ENCODE peak calls at places on chromosomes 16 and 17, in six cellular contexts. F is H1, L is H9, G is mesendoderm, S is IMR-90, B is mesenchymal stem cell. Q is an unnamed sample.

GRCh38 chr16:47979783-47980182 is 176.0 kb downstream of the ABCC12 start:
- DNase-seq in S (no peak), B (no peak), F (no peak), G (no peak), L (no peak), Q (no peak)

GRCh38 chr17:6639651-6640535 is 618 bp downstream of the KIAA0753 start:
- DNase-seq in F (no peak), B (peak), L (peak), S (peak), G (peak), Q (no peak)

GRCh38 chr17:56125830-56126819 is 27.1 kb upstream of the ANKFN1 start:
- DNase-seq in B (peak), F (no peak), G (peak), L (peak), S (peak), Q (peak)

GRCh38 chr17:74429604-74430384 is 2.1 kb upstream of the GPRC5C start:
- DNase-seq in G (peak), S (no peak), B (peak), L (peak), F (no peak), Q (no peak)

GRCh38 chr16:81429045-81429521 is 15.5 kb upstream of the CMIP start:
- DNase-seq in G (peak), B (peak), S (peak), L (peak), F (no peak), Q (no peak)

GRCh38 chr16:87661561-87661960 is 59.3 kb downstream of the JPH3 start:
- DNase-seq in F (peak), B (peak), G (peak), S (peak), L (peak), Q (peak)

GRCh38 chr17:49223517-49224197 is 6.9 kb downstream of the PHOSPHO1 start:
- DNase-seq in L (peak), S (peak), G (peak), B (peak), F (no peak), Q (peak)

GRCh38 chr17:5789443-5789842 is 205.1 kb upstream of the NLRP1 start:
- DNase-seq in B (no peak), S (no peak), F (no peak), L (peak), G (no peak), Q (peak)

GRCh38 chr17:56896968-56897359 is 16.9 kb downstream of the TRIM25 start:
- DNase-seq in B (no peak), G (no peak), F (no peak), S (no peak), L (no peak), Q (no peak)

GRCh38 chr17:48522990-48523389 is 7.8 kb downstream of the HOXB1 start:
- DNase-seq in F (no peak), L (no peak), S (no peak), B (peak), G (no peak), Q (no peak)

GRCh38 chr17:77832180-77832560 is 126.3 kb upstream of the TNRC6C start:
- DNase-seq in G (no peak), B (no peak), F (no peak), S (no peak), L (no peak), Q (no peak)

GRCh38 chr17:46033392-46033791 is 34.3 kb downstream of the STH start:
- DNase-seq in G (no peak), L (no peak), S (no peak), B (no peak), F (no peak), Q (no peak)

GRCh38 chr17:10772425-10773380 is 31.2 kb downstream of the TMEM238L start:
- DNase-seq in L (peak), S (peak), B (no peak), G (peak), F (peak), Q (peak)

GRCh38 chr16:425740-426114 is 278 bp downstream of the RAB11FIP3 start:
- DNase-seq in L (no peak), B (peak), G (no peak), F (no peak), S (no peak), Q (no peak)

GRCh38 chr16:425082-425718 is at the start of gene RAB11FIP3:
- DNase-seq in F (peak), G (peak), S (peak), B (peak), L (peak), Q (peak)

GRCh38 chr16:426906-427249 is 1.4 kb downstream of the RAB11FIP3 start:
- DNase-seq in F (no peak), G (no peak), L (no peak), S (no peak), B (no peak), Q (no peak)

GRCh38 chr16:426115-426905 is 861 bp downstream of the RAB11FIP3 start:
- DNase-seq in F (no peak), G (peak), B (peak), S (no peak), L (no peak), Q (no peak)

DNA sequence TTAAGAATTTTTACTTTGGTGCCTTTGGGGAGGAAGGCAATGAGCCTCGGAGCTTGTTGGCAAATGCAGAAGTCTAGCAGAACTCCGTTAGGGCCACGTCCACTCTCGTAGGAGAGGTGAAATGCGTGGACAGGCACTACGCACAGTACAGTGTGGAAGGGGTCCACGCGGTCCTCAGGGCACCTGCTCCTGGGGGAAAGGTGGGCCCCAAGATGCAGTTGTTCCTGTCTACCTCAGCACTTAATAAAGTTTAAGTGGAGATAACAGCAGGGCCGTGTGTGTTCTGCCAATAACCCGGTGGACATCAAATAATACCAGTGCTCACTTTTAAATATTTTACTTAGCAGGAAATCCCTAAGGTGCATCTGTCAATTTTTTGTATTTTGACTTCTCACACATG is 1.8 kb downstream of the RAB11FIP3 start:
- DNase-seq in S (no peak), L (no peak), B (no peak), G (no peak), F (no peak), Q (no peak)
- H3K23ac ChIP-seq in S (peak), L (no peak), B (no peak), G (no peak), F (no peak), Q (no peak)

GRCh38 chr17:79839363-79840203 is at the start of gene CBX4:
- DNase-seq in L (peak), G (peak), B (peak), S (peak), F (no peak), Q (peak)
- H2BK120ac ChIP-seq in L (no peak), G (no peak), B (peak), S (peak), F (no peak), Q (peak)

GRCh38 chr16:28217326-28217725 is 5.6 kb upstream of the XPO6 start:
- DNase-seq in B (no peak), F (no peak), G (no peak), L (no peak), S (no peak), Q (no peak)

GRCh38 chr16:28213396-28213795 is 1.6 kb upstream of the XPO6 start:
- DNase-seq in G (no peak), B (no peak), S (no peak), L (no peak), F (no peak), Q (no peak)

GRCh38 chr16:28218109-28218508 is 6.3 kb upstream of the XPO6 start:
- DNase-seq in G (peak), B (peak), F (no peak), L (peak), S (peak), Q (no peak)

GRCh38 chr16:28219283-28219682 is 7.5 kb upstream of the XPO6 start:
- DNase-seq in G (peak), F (no peak), S (peak), B (no peak), L (no peak), Q (no peak)
- H3K23ac ChIP-seq in G (no peak), F (no peak), S (no peak), B (no peak), L (no peak), Q (no peak)

GRCh38 chr17:37643829-37644228 is 583 bp upstream of the DDX52 start:
- DNase-seq in F (no peak), G (peak), B (no peak), S (no peak), L (no peak), Q (no peak)

GRCh38 chr17:37637956-37638355 is 5.3 kb downstream of the DDX52 start:
- DNase-seq in L (no peak), S (no peak), F (no peak), B (no peak), G (no peak), Q (no peak)

GRCh38 chr17:37642706-37643105 is 540 bp downstream of the DDX52 start:
- DNase-seq in S (peak), B (peak), L (no peak), F (no peak), G (peak), Q (no peak)

GRCh38 chr17:37640016-37640415 is 3.2 kb downstream of the DDX52 start:
- DNase-seq in B (no peak), G (no peak), L (no peak), F (no peak), S (no peak), Q (no peak)

GRCh38 chr17:37643118-37643766 is at the start of gene DDX52:
- DNase-seq in L (peak), B (peak), F (peak), G (peak), S (peak), Q (peak)
- H2BK120ac ChIP-seq in L (no peak), B (peak), F (no peak), G (no peak), S (peak), Q (no peak)

DNA sequence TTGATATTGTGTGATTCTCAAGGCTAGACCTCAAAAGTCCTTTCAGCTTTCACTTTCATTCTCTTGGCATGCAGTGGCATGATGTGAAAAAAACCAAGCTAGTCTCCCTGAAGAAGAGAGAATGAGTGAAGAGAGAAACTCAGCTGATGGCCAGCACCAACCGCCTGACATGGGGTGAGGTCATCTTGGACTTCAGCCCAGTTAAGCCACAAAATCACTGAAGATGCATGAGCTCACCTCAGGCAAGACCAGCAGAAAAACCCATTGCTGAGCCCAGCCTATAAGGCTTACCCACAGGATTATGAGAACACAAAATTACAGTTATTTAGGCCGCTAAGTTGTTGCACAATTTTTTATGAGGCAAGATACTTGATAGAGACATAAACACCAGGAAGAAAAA is 496.5 kb downstream of the TOX3 start:
- DNase-seq in B (peak), L (no peak), G (no peak), S (peak), F (no peak), Q (no peak)
- H3K23ac ChIP-seq in B (no peak), L (no peak), G (no peak), S (no peak), F (no peak), Q (no peak)

GRCh38 chr16:13403326-13403725 is 501.9 kb downstream of the SHISA9 start:
- DNase-seq in G (peak), L (no peak), F (no peak), B (no peak), S (no peak), Q (no peak)

GRCh38 chr16:13402601-13403000 is 501.2 kb downstream of the SHISA9 start:
- DNase-seq in F (no peak), G (no peak), B (no peak), S (no peak), L (no peak), Q (no peak)

GRCh38 chr16:13397126-13397525 is 495.7 kb downstream of the SHISA9 start:
- DNase-seq in F (no peak), S (no peak), B (no peak), G (peak), L (peak), Q (no peak)

DNA sequence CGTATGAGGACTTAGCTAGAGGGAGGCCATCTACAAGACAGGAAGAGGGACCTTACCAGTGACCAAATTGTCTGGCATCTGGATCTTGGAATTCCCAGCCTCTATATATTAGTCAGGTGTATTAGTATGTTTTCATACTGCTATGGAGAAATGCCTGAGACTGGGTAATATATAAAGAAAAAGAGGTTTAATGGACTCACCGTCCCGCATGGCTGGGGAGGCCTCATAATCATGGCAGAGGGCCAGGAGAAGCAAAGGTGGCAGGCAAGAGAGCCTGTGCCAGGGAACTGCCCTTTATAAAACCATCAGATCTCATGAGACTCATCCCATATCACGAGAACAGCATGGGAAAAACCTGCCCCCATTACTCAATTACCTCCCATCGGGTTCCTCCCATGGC is 500.2 kb downstream of the SHISA9 start:
- DNase-seq in F (no peak), S (no peak), L (no peak), B (no peak), G (no peak), Q (no peak)
- H2BK120ac ChIP-seq in F (no peak), S (no peak), L (no peak), B (no peak), G (no peak), Q (no peak)

GRCh38 chr16:19170043-19170655 is 2.1 kb downstream of the SYT17 start:
- DNase-seq in G (no peak), F (no peak), B (no peak), S (no peak), L (no peak), Q (no peak)
- H3K23ac ChIP-seq in G (no peak), F (no peak), B (no peak), S (no peak), L (no peak), Q (no peak)

GRCh38 chr17:992933-993332 is 4.0 kb upstream of the TIMM22 start:
- DNase-seq in G (no peak), B (peak), L (no peak), F (no peak), S (peak), Q (no peak)

GRCh38 chr17:998111-998510 is 1.2 kb downstream of the TIMM22 start:
- DNase-seq in L (no peak), G (no peak), S (no peak), F (no peak), B (no peak), Q (no peak)

GRCh38 chr17:1000597-1001490 is 3.9 kb downstream of the TIMM22 start:
- DNase-seq in B (peak), F (no peak), L (no peak), S (peak), G (peak), Q (no peak)

GRCh38 chr17:1001640-1002411 is 4.9 kb downstream of the TIMM22 start:
- DNase-seq in G (peak), B (peak), F (no peak), L (no peak), S (peak), Q (no peak)

DNA sequence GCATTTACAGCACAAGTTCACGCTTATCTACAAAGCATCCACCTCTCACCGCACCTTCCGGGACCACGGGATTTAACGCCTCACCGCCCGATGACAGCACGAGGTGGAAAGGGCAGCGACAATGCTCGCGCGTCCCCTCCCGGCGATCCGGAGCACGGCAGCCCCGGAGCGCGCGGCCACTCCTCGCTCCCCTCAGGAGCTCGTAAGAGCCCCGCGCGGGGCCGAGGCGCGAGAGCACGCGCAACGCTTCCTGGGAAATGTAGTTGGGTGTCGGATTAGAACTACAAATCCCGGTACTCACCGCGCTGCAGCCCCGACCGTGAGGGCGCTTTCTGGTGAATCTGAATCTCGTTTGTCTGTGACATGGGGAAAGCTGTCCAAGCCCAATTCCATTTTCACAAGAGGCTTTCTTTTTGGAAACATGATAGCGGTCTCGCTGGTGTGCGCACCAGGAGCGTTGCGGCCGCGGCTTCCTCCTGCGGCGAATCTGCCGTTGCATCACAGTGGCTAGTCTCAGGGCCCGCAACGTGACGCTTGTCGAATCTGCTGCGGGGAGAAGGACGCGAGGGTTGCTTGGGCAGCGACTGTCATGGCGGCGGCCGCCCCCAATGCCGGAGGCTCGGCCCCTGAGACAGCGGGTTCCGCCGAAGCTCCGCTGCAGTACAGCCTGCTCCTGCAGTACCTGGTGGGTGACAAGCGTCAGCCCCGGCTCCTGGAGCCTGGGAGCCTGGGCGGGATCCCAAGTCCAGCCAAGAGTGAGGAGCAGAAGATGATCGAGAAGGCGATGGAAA is at the start of gene TIMM22:
- DNase-seq in L (peak), F (peak), S (peak), G (peak), B (peak), Q (peak)
- H2BK120ac ChIP-seq in L (no peak), F (peak), S (peak), G (no peak), B (peak), Q (peak)

GRCh38 chr16:23537390-23537789 is 19.8 kb downstream of the EARS2 start:
- DNase-seq in L (no peak), F (no peak), S (no peak), B (no peak), G (peak), Q (no peak)

GRCh38 chr16:23538919-23539278 is 18.3 kb downstream of the EARS2 start:
- DNase-seq in B (no peak), F (no peak), L (no peak), S (no peak), G (no peak), Q (no peak)

GRCh38 chr16:23535901-23536300 is 21.2 kb downstream of the EARS2 start:
- DNase-seq in G (no peak), F (no peak), L (no peak), B (no peak), S (peak), Q (no peak)

GRCh38 chr16:23532448-23532847 is 22.2 kb upstream of the GGA2 start:
- DNase-seq in B (no peak), G (no peak), F (no peak), S (no peak), L (no peak), Q (no peak)

GRCh38 chr16:23534868-23535860 is 22.0 kb downstream of the EARS2 start:
- DNase-seq in L (no peak), F (no peak), B (no peak), S (peak), G (no peak), Q (no peak)
- H3K23ac ChIP-seq in L (no peak), F (no peak), B (no peak), S (no peak), G (no peak), Q (no peak)

GRCh38 chr17:40695874-40696472 is 7.6 kb downstream of the KRT24 start:
- DNase-seq in F (no peak), B (no peak), G (no peak), L (no peak), S (no peak), Q (no peak)

GRCh38 chr17:40696651-40697072 is 6.9 kb downstream of the KRT24 start:
- DNase-seq in B (no peak), L (no peak), S (no peak), G (no peak), F (no peak), Q (no peak)

GRCh38 chr17:40699359-40699758 is 4.2 kb downstream of the KRT24 start:
- DNase-seq in S (no peak), G (no peak), F (no peak), L (no peak), B (no peak), Q (no peak)

GRCh38 chr17:40699880-40700279 is 3.7 kb downstream of the KRT24 start:
- DNase-seq in F (no peak), B (no peak), S (no peak), L (no peak), G (no peak), Q (no peak)

DNA sequence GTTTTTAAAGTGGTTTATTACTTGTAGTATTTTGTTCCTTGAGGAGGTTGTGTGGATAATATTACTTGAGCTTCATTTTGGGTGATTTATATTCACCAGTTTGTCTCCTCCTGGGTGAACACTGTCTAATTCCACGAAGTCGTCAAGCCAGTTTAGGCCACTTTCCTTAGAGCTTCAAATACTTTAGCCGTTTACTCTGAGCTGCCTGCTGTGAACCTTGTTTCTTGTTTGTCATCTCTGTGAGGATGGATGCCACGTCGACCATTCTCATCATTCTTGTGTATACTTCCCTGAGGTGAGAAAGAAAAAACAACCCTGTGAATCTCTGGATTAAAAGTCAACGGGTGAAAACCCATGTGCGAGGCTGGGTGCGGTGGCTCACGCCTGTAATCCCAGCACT is 9.0 kb downstream of the KRT24 start:
- DNase-seq in G (peak), B (no peak), F (no peak), L (no peak), S (no peak), Q (no peak)
- H2BK120ac ChIP-seq in G (no peak), B (no peak), F (no peak), L (no peak), S (no peak), Q (no peak)